ENCODE peak calls at places on chromosomes 16 and 17, in eight cellular contexts. L is GM13976, V is ovary, A is psoas muscle, P is IMR-90, U is A549, O is PC-9, W is AG04450. Q is an unnamed sample.

GRCh38 chr17:77186141-77186604 is 45.4 kb downstream of the SEC14L1 start:
- DNase-seq in L (no peak), P (no peak), A (no peak), U (no peak), W (no peak), V (no peak), O (no peak), Q (no peak)

GRCh38 chr16:22623351-22623781 is 112.7 kb downstream of the NPIPB5 start:
- DNase-seq in A (no peak), V (no peak), U (no peak), L (no peak), O (peak), W (no peak), P (no peak), Q (no peak)

GRCh38 chr17:62321451-62321850 is 58.9 kb upstream of the EFCAB3 start:
- DNase-seq in O (no peak), A (no peak), P (no peak), W (no peak), U (no peak), V (no peak), L (no peak), Q (no peak)

GRCh38 chr16:30065943-30066881 is 652 bp downstream of the ALDOA start:
- DNase-seq in O (no peak), V (peak), A (no peak), U (peak), L (no peak), P (peak), W (no peak), Q (no peak)

GRCh38 chr16:59188029-59188428 is 453.9 kb upstream of the GOT2 start:
- DNase-seq in V (no peak), A (no peak), P (no peak), U (no peak), L (no peak), W (no peak), O (no peak), Q (no peak)

GRCh38 chr16:720507-720989 is 398 bp upstream of the ANTKMT start:
- DNase-seq in V (peak), L (peak), O (peak), A (peak), W (no peak), U (peak), P (peak), Q (peak)

GRCh38 chr17:82495844-82496528 is 23.5 kb upstream of the FOXK2 start:
- DNase-seq in L (no peak), A (no peak), O (no peak), P (no peak), U (no peak), V (no peak), W (no peak), Q (no peak)

GRCh38 chr17:33674685-33675084 is 381.6 kb upstream of the ASIC2 start:
- DNase-seq in U (peak), V (no peak), W (peak), P (peak), A (peak), L (peak), O (peak), Q (no peak)

GRCh38 chr16:20307791-20308190 is 19.5 kb downstream of the GP2 start:
- DNase-seq in U (no peak), A (no peak), V (no peak), O (no peak), P (no peak), W (no peak), L (no peak), Q (no peak)

GRCh38 chr16:12082207-12082606 is 105.7 kb downstream of the SNX29 start:
- DNase-seq in O (no peak), A (no peak), W (no peak), P (no peak), V (no peak), L (no peak), U (no peak), Q (no peak)

GRCh38 chr16:70681382-70682238 is 4.2 kb downstream of the MTSS2 start:
- DNase-seq in U (no peak), P (no peak), A (peak), L (no peak), W (no peak), V (no peak), O (no peak), Q (no peak)

GRCh38 chr17:78041401-78042179 is 83.1 kb downstream of the TNRC6C start:
- DNase-seq in L (no peak), U (no peak), W (no peak), V (no peak), O (no peak), A (no peak), P (no peak), Q (no peak)

GRCh38 chr16:62891-63290 is 9.3 kb downstream of the SNRNP25 start:
- DNase-seq in U (no peak), A (peak), W (no peak), O (no peak), L (no peak), P (no peak), V (no peak), Q (no peak)

GRCh38 chr17:80678621-80679020 is 134.0 kb downstream of the RPTOR start:
- DNase-seq in U (no peak), V (no peak), L (no peak), O (peak), W (peak), P (peak), A (no peak), Q (no peak)

DNA sequence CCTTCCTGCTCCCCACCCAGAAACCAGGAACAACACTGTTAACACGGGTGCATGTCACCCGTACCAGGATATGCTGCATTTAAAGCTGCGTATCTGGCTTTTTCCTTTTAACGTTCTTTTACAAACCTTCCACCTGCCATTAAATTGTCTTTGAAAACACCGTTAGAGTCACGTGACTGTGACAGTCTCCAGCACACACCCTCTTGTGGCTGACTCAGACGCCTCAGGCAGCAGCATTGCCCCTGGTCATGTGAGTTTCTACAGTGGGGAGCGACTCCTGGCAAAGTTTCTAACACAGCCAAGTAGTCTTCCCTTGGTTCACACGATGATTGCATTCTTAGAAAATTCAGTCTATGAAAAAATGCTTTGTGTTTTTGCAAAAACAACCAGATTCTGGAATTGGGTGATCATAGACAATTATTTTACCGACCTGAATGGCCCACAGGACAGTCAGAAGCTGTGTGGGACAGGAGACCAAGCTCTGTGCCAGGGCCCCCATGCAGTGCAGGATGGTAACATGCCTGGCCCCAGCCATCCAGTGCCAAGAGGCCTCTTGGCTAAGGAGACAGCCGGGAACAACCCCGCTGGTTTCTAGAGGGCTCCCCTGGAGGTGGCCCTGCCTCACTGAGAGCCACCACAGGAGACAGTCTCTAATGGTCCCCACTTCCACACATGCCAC is 199.1 kb downstream of the KATNIP start:
- DNase-seq in W (peak), O (peak), V (peak), A (no peak), L (peak), P (peak), U (peak), Q (no peak)
- TF ChIP-seq CTCF in W (peak), O (no peak), V (no peak), A (no peak), L (no peak), P (peak), U (no peak), Q (peak)

DNA sequence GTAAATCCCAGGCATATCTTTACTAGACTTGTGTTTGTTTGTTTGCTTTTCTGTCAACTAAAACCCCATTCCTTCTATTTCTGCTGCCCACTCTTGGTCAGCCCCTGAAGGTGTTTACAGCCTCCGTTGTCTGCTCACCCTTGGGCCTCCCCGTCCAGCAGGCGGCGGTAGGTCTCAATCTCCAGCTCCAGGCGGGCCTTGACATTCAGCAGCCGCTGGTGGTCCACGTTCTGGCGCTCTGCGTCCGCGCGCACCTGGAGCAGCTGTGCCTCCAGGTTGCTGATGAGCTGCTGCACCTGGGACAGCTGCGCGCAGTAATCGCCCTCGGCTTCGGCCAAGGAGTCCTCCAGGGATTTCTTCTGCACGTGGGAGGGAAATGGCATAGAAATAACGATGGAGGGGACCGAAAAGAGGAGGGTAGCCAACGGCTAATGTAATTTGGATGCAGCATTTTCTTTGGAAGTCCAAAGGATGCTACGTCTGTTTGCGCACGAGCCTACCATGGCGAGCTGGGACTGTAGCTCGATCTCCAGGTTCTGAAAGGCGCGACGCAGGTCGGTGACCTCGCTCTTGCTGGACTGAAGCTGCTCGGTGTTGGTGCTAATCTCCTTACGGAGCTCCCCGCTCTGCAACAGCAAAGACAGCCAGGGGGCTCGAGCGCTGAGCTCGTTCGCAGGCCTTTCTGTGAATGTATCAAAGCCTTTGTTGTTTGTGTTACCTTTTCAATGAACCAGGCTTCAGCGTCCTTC is 3.9 kb downstream of the KRT12 start:
- DNase-seq in P (no peak), U (no peak), A (no peak), W (no peak), O (no peak), L (peak), V (no peak), Q (no peak)
- TF ChIP-seq CTCF in P (peak), U (no peak), A (no peak), W (peak), O (no peak), L (peak), V (no peak), Q (no peak)

DNA sequence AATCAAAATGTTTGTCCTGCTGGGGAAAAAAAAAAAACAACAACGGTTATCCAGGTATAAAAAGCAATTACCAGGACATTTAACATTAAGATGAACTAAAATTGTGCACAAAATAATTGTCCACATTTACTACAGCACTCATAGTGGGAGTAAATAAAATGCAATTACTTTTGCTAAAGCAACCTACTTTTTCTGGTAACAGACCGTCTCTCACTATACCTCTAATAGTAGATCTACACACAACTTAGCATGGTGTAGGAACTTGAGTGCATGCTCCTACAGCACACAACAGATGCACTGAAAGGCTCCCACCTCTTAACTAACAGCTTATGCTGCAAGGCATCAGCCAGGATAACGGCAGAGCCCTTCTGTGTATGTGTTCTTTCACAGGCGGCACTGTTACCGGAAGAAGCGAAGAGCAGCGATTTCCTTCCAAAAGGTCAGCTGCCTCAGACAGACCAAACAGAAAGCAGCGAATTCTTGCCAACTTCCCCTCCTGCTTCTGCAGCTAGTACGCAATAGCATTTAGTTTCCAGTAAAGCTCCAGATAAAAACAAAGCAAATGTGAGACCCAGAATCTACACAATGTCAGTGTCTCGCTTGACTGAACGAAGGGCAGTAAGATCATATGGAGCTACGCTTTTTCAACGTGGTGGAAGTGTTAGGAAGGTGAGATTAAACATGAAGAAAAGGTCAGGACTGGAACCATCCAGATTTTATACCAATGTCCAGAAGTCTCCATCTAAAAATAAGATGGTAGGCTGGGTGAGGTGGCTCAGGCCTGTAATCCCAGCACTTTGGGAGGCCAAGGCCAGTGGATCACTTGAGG is 27.6 kb downstream of the STAT5B start:
- DNase-seq in W (peak), U (no peak), L (peak), O (no peak), A (peak), P (peak), V (peak), Q (peak)
- TF ChIP-seq CTCF in W (no peak), U (no peak), L (no peak), O (no peak), A (no peak), P (no peak), V (no peak), Q (no peak)

GRCh38 chr17:45950888-45951287 is 48.2 kb upstream of the STH start:
- DNase-seq in V (no peak), A (no peak), O (no peak), P (no peak), L (no peak), W (no peak), U (no peak), Q (no peak)

GRCh38 chr17:45949755-45950320 is 49.2 kb upstream of the STH start:
- DNase-seq in W (no peak), L (no peak), V (no peak), P (no peak), A (no peak), O (no peak), U (no peak), Q (no peak)

GRCh38 chr17:45948498-45948880 is 50.6 kb upstream of the STH start:
- DNase-seq in V (no peak), U (no peak), L (no peak), W (no peak), O (no peak), A (no peak), P (no peak), Q (no peak)

GRCh38 chr17:45946841-45947256 is 52.2 kb upstream of the STH start:
- DNase-seq in V (no peak), A (no peak), W (no peak), P (no peak), O (no peak), U (no peak), L (no peak), Q (no peak)

GRCh38 chr17:45948881-45949624 is 50.0 kb upstream of the STH start:
- DNase-seq in P (peak), A (peak), W (peak), V (peak), O (peak), L (peak), U (peak), Q (peak)
- TF ChIP-seq CTCF in P (peak), A (peak), W (peak), V (peak), O (peak), L (peak), U (peak), Q (peak)

GRCh38 chr16:10180771-10181163 is 1.5 kb downstream of the GRIN2A start:
- DNase-seq in V (no peak), L (peak), A (peak), P (no peak), W (no peak), U (peak), O (no peak), Q (peak)
- TF ChIP-seq CTCF in V (no peak), L (peak), A (no peak), P (no peak), W (no peak), U (peak), O (no peak), Q (peak)

Q was measured in D721Med.